ENCODE peak calls at places on chromosomes 5 and 9, in five cellular contexts. S, X, B, F and G are unnamed samples.

GRCh38 chr5:132389453-132390286 is 20.2 kb downstream of the SLC22A5 start:
- DNase-seq in S (no peak), X (peak), B (peak), F (no peak), G (peak)

GRCh38 chr5:172009536-172010270 is 3.3 kb upstream of the FBXW11 start:
- DNase-seq in S (no peak), X (no peak), B (no peak), F (no peak), G (no peak)

GRCh38 chr5:126594077-126594476 is 942 bp downstream of the ALDH7A1 start:
- DNase-seq in S (no peak), X (no peak), B (no peak), F (no peak), G (peak)

GRCh38 chr9:122261469-122261881 is 3.2 kb downstream of the RBM18 start:
- DNase-seq in S (no peak), X (no peak), B (peak), F (no peak), G (peak)

GRCh38 chr5:60843693-60844428 is at the start of gene ELOVL7:
- DNase-seq in S (peak), X (peak), B (peak), F (no peak), G (peak)

GRCh38 chr5:57862471-57863282 is 380.1 kb upstream of the ACTBL2 start:
- DNase-seq in S (no peak), X (no peak), B (no peak), F (no peak), G (peak)

GRCh38 chr5:69261034-69261433 is 26.3 kb downstream of the CDK7 start:
- DNase-seq in S (no peak), X (no peak), B (no peak), F (no peak), G (peak)

GRCh38 chr9:81108391-81108790 is 581.0 kb downstream of the TLE1 start:
- DNase-seq in S (no peak), X (no peak), B (no peak), F (no peak), G (peak)

GRCh38 chr5:135271533-135272310 is 127.3 kb downstream of the MACROH2A1 start:
- DNase-seq in S (peak), X (no peak), B (peak), F (no peak), G (peak)

GRCh38 chr5:91302335-91302734 is 80.8 kb downstream of the ARRDC3 start:
- DNase-seq in S (peak), X (no peak), B (no peak), F (no peak), G (no peak)

GRCh38 chr5:74034738-74035137 is 408.7 kb downstream of the ARHGEF28 start:
- DNase-seq in S (no peak), X (no peak), B (no peak), F (no peak), G (peak)

GRCh38 chr5:42566658-42567313 is 143.5 kb downstream of the GHR start:
- DNase-seq in S (no peak), X (no peak), B (no peak), F (no peak), G (no peak)

GRCh38 chr5:168443950-168444700 is 42.1 kb upstream of the RARS1 start:
- DNase-seq in S (no peak), X (no peak), B (no peak), F (no peak), G (peak)

GRCh38 chr9:105067895-105068580 is 140.1 kb upstream of the ABCA1 start:
- DNase-seq in S (no peak), X (no peak), B (no peak), F (no peak), G (peak)

GRCh38 chr9:121317737-121318630 is 50.0 kb downstream of the GSN start:
- DNase-seq in S (no peak), X (no peak), B (no peak), F (no peak), G (no peak)

GRCh38 chr9:37984672-37985611 is 81.0 kb upstream of the SLC25A51 start:
- DNase-seq in S (no peak), X (no peak), B (peak), F (no peak), G (peak)

GRCh38 chr5:132500931-132501628 is 10.5 kb upstream of the IRF1 start:
- DNase-seq in S (peak), X (peak), B (peak), F (no peak), G (peak)

GRCh38 chr5:53123702-53124101 is 14.1 kb upstream of the MOCS2 start:
- DNase-seq in S (no peak), X (peak), B (no peak), F (no peak), G (peak)

GRCh38 chr9:77111408-77111807 is 65.9 kb upstream of the VPS13A start:
- DNase-seq in S (no peak), X (no peak), B (no peak), F (no peak), G (no peak)

GRCh38 chr5:158841918-158842317 is 257.8 kb downstream of the EBF1 start:
- DNase-seq in S (no peak), X (no peak), B (no peak), F (peak), G (no peak)

GRCh38 chr5:166750376-166750775 is 1541.1 kb upstream of the WWC1 start:
- DNase-seq in S (no peak), X (no peak), B (no peak), F (no peak), G (no peak)

GRCh38 chr9:109315889-109316640 is 4.8 kb downstream of the EPB41L4B start:
- DNase-seq in S (no peak), X (peak), B (no peak), F (no peak), G (peak)
- TF ChIP-seq RCOR1 in S (no peak), X (no peak), B (no peak), F (no peak), G (no peak)

DNA sequence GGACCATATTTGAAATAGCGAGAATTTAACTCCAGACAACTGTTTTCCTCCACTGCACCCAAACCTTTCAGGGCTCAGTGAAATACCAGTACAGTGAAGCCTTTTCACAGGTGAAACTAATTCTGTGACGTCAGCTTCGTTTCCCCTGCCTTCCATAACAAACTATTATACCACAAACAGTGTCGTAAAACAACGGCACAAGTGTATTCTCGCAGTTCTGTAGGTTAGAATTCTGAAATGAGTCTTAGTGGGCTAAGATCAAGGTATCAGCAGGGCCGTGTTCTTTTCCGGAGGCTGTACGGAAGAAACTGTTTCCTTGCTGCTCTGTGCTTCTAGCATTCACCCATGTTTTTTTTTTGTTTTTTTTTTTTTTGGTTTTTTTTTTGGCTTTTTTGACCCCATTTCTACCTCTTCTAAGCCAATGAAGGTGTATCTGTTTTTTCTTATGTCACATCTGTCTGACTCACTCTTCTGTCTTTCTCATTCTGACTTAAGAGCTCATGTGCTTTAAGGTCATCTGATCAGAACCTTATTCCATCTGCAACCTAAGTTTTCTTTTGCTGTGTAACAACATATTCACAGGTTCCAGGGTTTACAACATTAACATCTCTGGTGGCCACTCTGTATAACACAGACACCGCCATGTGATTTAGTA is 20.1 kb downstream of the ISOC1 start:
- DNase-seq in S (no peak), X (no peak), B (no peak), F (no peak), G (no peak)
- H3K27ac ChIP-seq in S (no peak), X (no peak), B (no peak), F (no peak), G (no peak)

GRCh38 chr9:14147738-14148137 is 166.2 kb downstream of the NFIB start:
- DNase-seq in S (no peak), X (no peak), B (no peak), F (no peak), G (no peak)
- TF ChIP-seq RFX5 in S (no peak), X (no peak), B (no peak), F (no peak), G (no peak)

GRCh38 chr5:75509956-75510355 is 1.5 kb downstream of the CERT1 start:
- DNase-seq in S (peak), X (no peak), B (no peak), F (no peak), G (peak)
- TF ChIP-seq RCOR1 in S (no peak), X (no peak), B (no peak), F (no peak), G (no peak)

GRCh38 chr5:107542831-107543231 is 127.9 kb downstream of the EFNA5 start:
- DNase-seq in S (no peak), X (peak), B (no peak), F (no peak), G (peak)

GRCh38 chr5:107539163-107539445 is 131.6 kb downstream of the EFNA5 start:
- DNase-seq in S (peak), X (no peak), B (no peak), F (no peak), G (no peak)

GRCh38 chr5:107539726-107540330 is 130.9 kb downstream of the EFNA5 start:
- DNase-seq in S (no peak), X (no peak), B (no peak), F (no peak), G (no peak)

GRCh38 chr5:107542428-107542827 is 128.3 kb downstream of the EFNA5 start:
- DNase-seq in S (peak), X (peak), B (no peak), F (peak), G (peak)

GRCh38 chr5:107541400-107541799 is 129.3 kb downstream of the EFNA5 start:
- DNase-seq in S (no peak), X (no peak), B (no peak), F (no peak), G (no peak)
- H3K27ac ChIP-seq in S (no peak), X (peak), B (no peak), F (peak), G (no peak)

GRCh38 chr5:98700730-98701129 is 72.7 kb upstream of the RGMB start:
- DNase-seq in S (no peak), X (no peak), B (no peak), F (no peak), G (no peak)
- TF ChIP-seq RFX5 in S (no peak), X (no peak), B (no peak), F (no peak), G (no peak)

GRCh38 chr5:39476466-39477215 is 51.9 kb upstream of the DAB2 start:
- DNase-seq in S (no peak), X (no peak), B (no peak), F (no peak), G (peak)

GRCh38 chr5:39475055-39475454 is 50.3 kb upstream of the DAB2 start:
- DNase-seq in S (no peak), X (no peak), B (no peak), F (no peak), G (no peak)

GRCh38 chr5:39469173-39469572 is 44.4 kb upstream of the DAB2 start:
- DNase-seq in S (no peak), X (no peak), B (no peak), F (no peak), G (no peak)

GRCh38 chr5:39470021-39470420 is 45.2 kb upstream of the DAB2 start:
- DNase-seq in S (no peak), X (no peak), B (no peak), F (no peak), G (no peak)

DNA sequence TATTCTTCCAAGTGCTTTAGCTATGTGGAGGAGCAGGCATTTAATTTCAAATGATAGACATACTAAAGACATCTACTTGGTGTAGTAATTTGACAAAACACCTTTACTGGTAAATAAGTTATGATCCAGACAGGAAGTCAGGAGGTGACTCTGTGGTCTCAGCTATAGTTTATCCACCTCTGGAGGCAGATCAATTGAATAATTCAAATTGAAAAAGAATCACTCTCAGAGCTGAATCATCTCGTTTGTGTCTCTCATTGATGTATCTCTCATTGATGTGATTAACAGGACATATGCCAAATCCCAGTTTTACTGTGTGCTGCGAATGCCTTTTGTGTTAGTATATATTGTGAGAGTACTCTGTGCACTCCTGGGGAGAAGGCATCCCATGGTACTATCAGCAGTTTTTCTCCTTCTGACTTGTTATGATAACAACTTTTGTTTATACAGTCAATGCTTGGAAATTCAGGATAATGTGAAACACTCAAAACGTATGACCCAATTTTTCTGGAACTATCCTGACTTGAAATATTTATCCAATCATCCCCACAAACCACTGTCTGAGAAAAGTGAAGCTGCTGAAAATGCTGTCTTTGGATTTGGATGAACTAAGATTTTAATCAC is 48.5 kb upstream of the DAB2 start:
- DNase-seq in S (no peak), X (no peak), B (no peak), F (no peak), G (peak)
- TF ChIP-seq RCOR1 in S (no peak), X (no peak), B (no peak), F (no peak), G (no peak)